ENCODE peak calls at places on chromosomes 4 and X, in six cellular contexts. U, P, C, A, V and J are unnamed samples.
A peak's percentile ranks its signal among the peaks of the same experiment; 100 is the strongest.

GRCh38 chr4:53116959-53117358 is 248.9 kb downstream of the SCFD2 start:
- DNase-seq in A (peak; percentile 12), V (no peak), P (no peak), U (peak; percentile 13), C (peak; percentile 67), J (no peak)

GRCh38 chr4:134544303-134544761 is 342.7 kb upstream of the PABPC4L start:
- DNase-seq in U (peak; percentile 32), V (peak; percentile 9), P (no peak), C (peak; percentile 37), A (no peak), J (no peak)

GRCh38 chrX:53312946-53313745 is 31.8 kb upstream of the IQSEC2 start:
- DNase-seq in V (peak; percentile 70), P (peak; percentile 82), C (peak; percentile 71), U (peak; percentile 69), A (peak; percentile 52), J (no peak)

GRCh38 chr4:577499-578450 is 1.7 kb upstream of the TMEM271 start:
- DNase-seq in P (no peak), C (peak; percentile 54), A (peak; percentile 32), V (peak; percentile 81), U (peak; percentile 57), J (peak; percentile 63)

GRCh38 chr4:105369988-105370387 is 103.9 kb downstream of the PPA2 start:
- DNase-seq in U (no peak), V (no peak), A (peak; percentile 81), P (no peak), C (peak; percentile 7), J (no peak)

GRCh38 chr4:122959441-122959840 is 37.0 kb upstream of the NUDT6 start:
- DNase-seq in A (no peak), V (no peak), C (no peak), U (no peak), P (no peak), J (no peak)

GRCh38 chr4:8922481-8922880 is 50.8 kb upstream of the HMX1 start:
- DNase-seq in P (no peak), A (no peak), C (no peak), V (no peak), U (no peak), J (no peak)

GRCh38 chr4:7210818-7211217 is 18.5 kb downstream of the SORCS2 start:
- DNase-seq in P (no peak), A (peak; percentile 83), U (no peak), C (peak; percentile 96), V (no peak), J (no peak)

GRCh38 chr4:95212692-95213091 is 336.1 kb downstream of the UNC5C start:
- DNase-seq in V (no peak), A (no peak), P (no peak), U (no peak), C (no peak), J (no peak)

GRCh38 chrX:42241421-42241820 is 318.1 kb upstream of the CASK start:
- DNase-seq in V (peak; percentile 4), U (no peak), P (no peak), A (no peak), C (peak; percentile 0), J (peak; percentile 33)

GRCh38 chr4:146058531-146058930 is 117.0 kb upstream of the LSM6 start:
- DNase-seq in A (no peak), P (no peak), U (no peak), C (no peak), V (no peak), J (no peak)
- H3K4me1 ChIP-seq in A (no peaks in the 10 kb centered on the region), P (no peaks in the 10 kb centered on the region), U (no peaks in the 10 kb centered on the region), C (peaks cover 17% of the 10 kb centered on the region), V (peaks cover 16% of the 10 kb centered on the region), J (peaks cover 3% of the 10 kb centered on the region)

GRCh38 chrX:129780441-129781105 is 824 bp downstream of the SASH3 start:
- DNase-seq in C (no peak), P (no peak), U (no peak), V (no peak), A (no peak), J (no peak)

GRCh38 chrX:129779747-129780146 is at the start of gene SASH3:
- DNase-seq in P (no peak), V (no peak), U (no peak), C (no peak), A (no peak), J (no peak)

GRCh38 chrX:129779086-129779672 is 570 bp upstream of the SASH3 start:
- DNase-seq in U (no peak), C (no peak), P (no peak), A (no peak), V (no peak), J (no peak)

GRCh38 chrX:129773649-129774458 is 5.9 kb upstream of the SASH3 start:
- DNase-seq in V (no peak), C (no peak), A (no peak), U (peak; percentile 71), P (no peak), J (no peak)

DNA sequence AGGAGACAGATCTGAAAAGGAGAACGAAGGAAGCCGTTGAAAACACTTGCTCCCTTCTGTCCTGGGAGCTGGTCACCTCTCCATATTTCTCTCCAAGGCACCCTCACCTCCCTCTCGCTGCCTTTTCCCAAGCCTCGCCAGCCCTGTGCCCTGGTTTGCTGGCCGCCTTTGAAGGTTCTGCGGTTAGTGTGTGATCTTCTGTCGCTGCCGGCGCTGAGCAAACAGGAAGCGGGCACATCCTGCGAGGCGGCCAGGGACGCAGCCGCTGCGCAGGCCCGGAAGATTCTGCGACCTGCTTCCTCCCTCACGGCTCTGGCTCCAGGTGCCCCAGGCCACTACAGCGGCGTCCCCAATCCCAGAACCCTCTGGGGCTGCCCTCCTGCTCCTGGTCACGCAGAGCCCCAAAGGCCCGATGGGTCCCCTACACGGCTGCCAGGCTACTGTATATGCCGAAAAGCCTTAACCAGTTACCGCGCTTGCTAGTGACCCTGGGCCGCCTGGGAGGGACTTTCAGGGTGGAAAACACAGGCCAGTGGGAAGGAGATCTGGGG is 2.5 kb upstream of the SASH3 start:
- DNase-seq in A (no peak), P (no peak), U (no peak), V (no peak), C (no peak), J (no peak)
- H3K4me1 ChIP-seq in A (no peaks in the 10 kb centered on the region), P (no peaks in the 10 kb centered on the region), U (peaks cover 3% of the 10 kb centered on the region), V (no peaks in the 10 kb centered on the region), C (no peaks in the 10 kb centered on the region), J (no peaks in the 10 kb centered on the region)

GRCh38 chrX:109533005-109533404 is 3.6 kb upstream of the NXT2 start:
- DNase-seq in C (no peak), P (no peak), A (no peak), V (no peak), U (no peak), J (no peak)
- H3K4me1 ChIP-seq in C (peaks cover 4% of the 10 kb centered on the region), P (peaks cover 9% of the 10 kb centered on the region), A (no peaks in the 10 kb centered on the region), V (no peaks in the 10 kb centered on the region), U (no peaks in the 10 kb centered on the region), J (no peaks in the 10 kb centered on the region)

GRCh38 chr4:38663021-38663800 is 788 bp upstream of the KLF3 start:
- DNase-seq in U (no peak), A (peak; percentile 87), V (peak; percentile 72), P (peak; percentile 86), C (peak; percentile 60), J (no peak)
- H3K4me1 ChIP-seq in U (peaks cover 17% of the 10 kb centered on the region), A (peaks cover 6% of the 10 kb centered on the region), V (peaks cover 20% of the 10 kb centered on the region), P (peaks cover 16% of the 10 kb centered on the region), C (peaks cover 20% of the 10 kb centered on the region), J (no peaks in the 10 kb centered on the region)